ENCODE peak calls at places on chromosomes 4 and X, in four cellular contexts. M, G, U and L are unnamed samples.

GRCh38 chr4:26144526-26145167 is 176.2 kb upstream of the RBPJ start:
- DNase-seq in M (no peak), G (no peak), U (no peak), L (no peak)

GRCh38 chrX:106415276-106415895 is 196.4 kb upstream of the RADX start:
- DNase-seq in M (no peak), G (no peak), U (no peak), L (peak)

GRCh38 chrX:148530464-148531077 is 30.2 kb downstream of the AFF2 start:
- DNase-seq in M (no peak), G (no peak), U (no peak), L (peak)

GRCh38 chrX:151030845-151031244 is 47.7 kb downstream of the HMGB3 start:
- DNase-seq in M (no peak), G (no peak), U (no peak), L (no peak)

GRCh38 chr4:59818656-59819055 is 1381.5 kb upstream of the ADGRL3 start:
- DNase-seq in M (no peak), G (no peak), U (no peak), L (no peak)

GRCh38 chr4:179766938-179767337 is 2324.7 kb upstream of the AGA start:
- DNase-seq in M (no peak), G (no peak), U (no peak), L (no peak)

GRCh38 chrX:133254666-133255065 is 36.5 kb upstream of the TFDP3 start:
- DNase-seq in M (no peak), G (no peak), U (no peak), L (no peak)

GRCh38 chrX:24760601-24761000 is 66.9 kb downstream of the POLA1 start:
- DNase-seq in M (no peak), G (no peak), U (no peak), L (no peak)

GRCh38 chr4:83150563-83151330 is 36.2 kb upstream of the PLAC8 start:
- DNase-seq in M (no peak), G (no peak), U (no peak), L (no peak)

GRCh38 chr4:111512081-111512774 is 633.0 kb upstream of the FAM241A start:
- DNase-seq in M (no peak), G (no peak), U (no peak), L (no peak)

GRCh38 chr4:42425146-42426065 is 28.1 kb downstream of the SHISA3 start:
- DNase-seq in M (no peak), G (peak), U (no peak), L (no peak)

GRCh38 chrX:3044196-3044595 is 2.9 kb downstream of the ARSF start:
- DNase-seq in M (no peak), G (no peak), U (no peak), L (no peak)

GRCh38 chr4:90190510-90190909 is 63.3 kb downstream of the CCSER1 start:
- DNase-seq in M (no peak), G (no peak), U (no peak), L (no peak)

GRCh38 chrX:150935466-150935865 is 37.0 kb upstream of the CD99L2 start:
- DNase-seq in M (no peak), G (no peak), U (no peak), L (no peak)

GRCh38 chrX:71235482-71235881 is 12.5 kb downstream of the GJB1 start:
- DNase-seq in M (no peak), G (no peak), U (no peak), L (no peak)

GRCh38 chr4:17164656-17165055 is 266.2 kb upstream of the LDB2 start:
- DNase-seq in M (no peak), G (no peak), U (no peak), L (no peak)

DNA sequence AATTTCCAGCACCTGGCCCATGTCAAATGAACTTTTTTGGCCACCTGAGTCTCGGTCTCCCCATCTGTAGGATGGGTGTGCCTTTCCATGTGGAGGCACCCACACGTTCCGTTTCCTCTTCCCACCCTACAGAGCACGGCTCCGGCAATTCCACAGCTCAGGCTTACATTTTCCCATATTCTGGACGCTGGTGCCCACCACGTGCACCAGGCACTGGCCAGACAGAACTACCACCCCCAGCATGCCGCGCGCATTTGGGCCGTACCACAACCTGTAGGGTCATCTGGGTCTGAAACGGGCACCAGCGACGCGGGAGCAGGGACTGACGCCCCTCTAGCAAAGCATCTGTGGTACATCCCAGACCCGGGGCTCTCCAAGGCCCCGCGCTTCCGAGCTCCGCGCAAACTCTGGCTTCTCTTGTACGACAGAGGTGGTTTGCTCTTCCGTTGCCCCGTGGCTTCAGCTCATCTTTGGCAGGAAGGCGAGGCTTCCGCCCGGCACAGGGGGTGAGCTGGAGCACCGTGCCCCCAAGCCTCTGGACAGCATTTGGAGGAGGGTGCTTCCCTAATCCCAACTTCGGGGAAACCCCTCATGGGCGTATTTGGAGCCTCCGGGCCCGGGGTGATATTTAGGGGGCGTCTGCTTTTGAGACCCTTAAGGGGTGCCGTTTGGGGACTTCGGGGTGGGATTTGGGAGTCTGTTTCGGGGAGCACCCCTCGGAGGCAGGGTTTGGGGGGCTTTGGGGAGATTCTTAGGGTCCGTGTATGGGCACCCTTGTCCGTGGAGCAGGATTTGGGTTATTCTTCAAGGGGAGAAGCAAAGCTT is 3.0 kb upstream of the UBA1 start:
- DNase-seq in M (peak), G (peak), U (peak), L (peak)
- TF ChIP-seq POLR2A in M (peak), G (peak), U (peak), L (no peak)

GRCh38 chr4:56976283-56976877 is 1.0 kb downstream of the NOA1 start:
- DNase-seq in M (no peak), G (no peak), U (no peak), L (no peak)

GRCh38 chr4:56978750-56979303 is at the start of gene POLR2B:
- DNase-seq in M (peak), G (peak), U (peak), L (peak)

GRCh38 chr4:56976878-56977320 is 507 bp downstream of the NOA1 start:
- DNase-seq in M (peak), G (peak), U (peak), L (peak)

GRCh38 chr4:56979674-56980073 is 978 bp downstream of the POLR2B start:
- DNase-seq in M (no peak), G (no peak), U (peak), L (peak)

DNA sequence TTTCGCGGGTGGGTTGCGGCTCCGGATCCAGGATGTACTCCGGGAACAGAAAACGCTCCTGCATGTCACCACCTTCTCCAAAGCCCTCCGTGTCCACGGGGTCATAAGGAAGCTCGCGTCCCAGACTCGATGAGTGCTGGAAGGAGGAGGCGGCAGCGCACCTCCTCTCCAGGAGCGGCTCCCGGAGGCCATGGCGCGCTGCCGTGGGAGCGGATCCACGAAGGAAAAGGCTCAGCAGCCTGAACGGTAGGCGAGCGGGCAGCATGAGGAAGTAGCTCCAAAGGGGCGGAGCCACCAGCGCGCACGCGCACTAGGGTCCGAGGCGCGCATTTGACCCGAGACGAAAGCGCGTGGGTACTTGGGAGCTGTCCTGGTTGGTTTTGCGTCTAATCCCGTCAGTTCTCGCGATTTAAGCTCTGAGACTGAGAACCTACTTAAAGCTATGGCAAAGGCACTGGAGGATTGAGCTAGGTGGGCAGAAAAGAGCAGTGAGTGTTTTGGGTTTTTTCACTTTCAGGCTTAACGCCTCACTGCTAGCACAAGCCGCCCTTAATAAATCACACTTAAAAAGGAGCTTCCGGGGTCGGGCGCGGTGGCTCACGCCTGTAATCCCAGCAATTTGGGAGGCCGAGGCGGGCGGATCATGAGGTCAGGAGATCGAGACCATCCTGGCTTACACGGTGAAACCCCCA is at the start of gene NOA1:
- DNase-seq in M (peak), G (peak), U (peak), L (peak)
- TF ChIP-seq POLR2A in M (peak), G (peak), U (peak), L (peak)

GRCh38 chr4:7516773-7517144 is 82.0 kb upstream of the PSAPL1 start:
- DNase-seq in M (no peak), G (no peak), U (no peak), L (no peak)

GRCh38 chr4:7514281-7514680 is 79.6 kb upstream of the PSAPL1 start:
- DNase-seq in M (no peak), G (no peak), U (no peak), L (no peak)

GRCh38 chr4:7514789-7515188 is 80.1 kb upstream of the PSAPL1 start:
- DNase-seq in M (no peak), G (no peak), U (no peak), L (no peak)

GRCh38 chr4:7515390-7515902 is 80.7 kb upstream of the PSAPL1 start:
- DNase-seq in M (no peak), G (no peak), U (no peak), L (peak)

DNA sequence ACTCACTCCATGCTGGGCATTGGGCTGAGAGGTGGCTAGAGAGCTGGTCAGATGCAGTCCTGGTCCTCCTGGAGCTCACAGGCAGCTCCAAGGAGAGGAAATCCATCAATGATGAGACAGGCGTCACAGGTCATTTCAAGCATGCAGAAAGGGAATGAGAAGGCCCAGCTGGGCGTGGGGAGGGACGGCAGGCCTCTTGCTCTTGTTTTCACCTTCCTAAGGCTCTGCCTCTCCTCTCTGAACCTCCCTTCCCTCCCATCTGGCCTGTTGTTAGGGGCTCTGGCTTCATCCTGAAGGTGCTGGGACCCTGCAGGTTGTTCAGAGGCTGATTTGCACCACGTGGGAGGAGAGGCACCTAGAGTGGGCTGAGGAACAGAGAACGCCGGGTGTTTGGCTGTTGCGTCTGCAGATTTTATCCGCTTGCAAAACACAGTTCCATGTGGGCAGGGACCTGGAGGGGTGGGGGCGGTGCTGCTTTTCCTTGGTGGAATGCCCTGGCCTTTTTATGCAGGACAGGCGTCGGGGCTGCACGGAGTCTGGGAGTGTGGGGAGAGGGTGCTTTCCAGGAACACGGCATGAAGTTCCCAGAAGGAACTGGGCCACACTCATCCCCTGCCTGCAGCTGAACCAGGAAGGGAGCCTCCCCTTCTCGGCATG is 81.5 kb upstream of the PSAPL1 start:
- DNase-seq in M (no peak), G (no peak), U (no peak), L (no peak)
- TF ChIP-seq POLR2A in M (no peak), G (no peak), U (no peak), L (no peak)

GRCh38 chrX:108309144-108309543 is 129.1 kb downstream of the COL4A6 start:
- DNase-seq in M (no peak), G (no peak), U (no peak), L (no peak)
- TF ChIP-seq POLR2A in M (no peak), G (no peak), U (no peak), L (no peak)